ENCODE peak calls at places on chromosomes 2 and 18, in ten cellular contexts. G is activated CD4-positive, alpha-beta T cell treated with anti-CD3 and anti-CD28 coated beads, Interleukin-2, amount 50 U/mL, for 1 hour; L is T-helper 17 cell; Q is NCI-H460; M is astrocyte; H is lower lobe of right lung; I is stimulated activated CD8-positive, alpha-beta memory T cell treated with anti-CD3 and anti-CD28 coated beads, Interleukin-12 subunit alpha, Interleukin-12 subunit beta, amount 100 ng/mL, for 4 hours; N is T follicular helper cell; Y is A549; J is sciatic nerve. R is an unnamed sample.

GRCh38 chr2:240885980-240886565 is 9.9 kb downstream of the MAB21L4 start:
- DNase-seq in G (no peak), L (no peak), Q (no peak), M (no peak), H (peak; percentile 19), I (no peak), N (no peak), Y (no peak), J (no peak), R (no peak)

GRCh38 chr2:199932312-199932855 is 21.3 kb downstream of the C2orf69 start:
- DNase-seq in G (no peak), L (no peak), Q (no peak), M (peak; percentile 50), H (no peak), I (no peak), N (no peak), Y (no peak), J (no peak), R (no peak)

GRCh38 chr2:211216221-211216620 is 659.8 kb downstream of the CPS1 start:
- DNase-seq in G (no peak), L (no peak), Q (peak; percentile 7), M (no peak), H (no peak), I (no peak), N (no peak), Y (no peak), J (no peak), R (no peak)

GRCh38 chr2:99488587-99488998 is 1.2 kb downstream of the REV1 start:
- DNase-seq in G (no peak), L (no peak), Q (peak; percentile 12), M (peak; percentile 34), H (no peak), I (no peak), N (no peak), Y (no peak), J (no peak), R (no peak)

GRCh38 chr2:150495993-150496627 is 8.6 kb upstream of the RND3 start:
- DNase-seq in G (no peak), L (no peak), Q (peak; percentile 73), M (peak; percentile 98), H (no peak), I (no peak), N (no peak), Y (no peak), J (no peak), R (no peak)

GRCh38 chr18:54946149-54946581 is 13.1 kb downstream of the CCDC68 start:
- DNase-seq in G (no peak), L (no peak), Q (peak; percentile 89), M (peak; percentile 26), H (no peak), I (no peak), N (no peak), Y (no peak), J (no peak), R (no peak)

GRCh38 chr2:177897278-177897677 is 175.3 kb downstream of the PDE11A start:
- DNase-seq in G (no peak), L (no peak), Q (no peak), M (no peak), H (no peak), I (no peak), N (no peak), Y (no peak), J (no peak), R (no peak)

GRCh38 chr2:12688898-12689297 is 27.8 kb upstream of the TRIB2 start:
- DNase-seq in G (no peak), L (no peak), Q (no peak), M (no peak), H (no peak), I (no peak), N (no peak), Y (no peak), J (no peak), R (no peak)

GRCh38 chr2:132038179-132038882 is 123.4 kb downstream of the ANKRD30BL start:
- DNase-seq in G (no peak), L (no peak), Q (no peak), M (no peak), H (peak; percentile 23), I (no peak), N (no peak), Y (no peak), J (peak; percentile 52), R (no peak)

GRCh38 chr2:70960833-70961647 is 17.4 kb upstream of the ANKRD53 start:
- DNase-seq in G (no peak), L (no peak), Q (no peak), M (no peak), H (no peak), I (no peak), N (no peak), Y (no peak), J (peak; percentile 50), R (no peak)

GRCh38 chr2:20430035-20430434 is 16.8 kb upstream of the RHOB start:
- DNase-seq in G (no peak), L (no peak), Q (no peak), M (no peak), H (no peak), I (no peak), N (no peak), Y (no peak), J (no peak), R (no peak)

GRCh38 chr2:110219496-110220192 is 7.3 kb upstream of the MTLN start:
- DNase-seq in G (no peak), L (no peak), Q (no peak), M (peak; percentile 83), H (no peak), I (no peak), N (no peak), Y (no peak), J (no peak), R (no peak)

GRCh38 chr2:15645720-15646385 is 54.2 kb downstream of the DDX1 start:
- DNase-seq in G (no peak), L (no peak), Q (no peak), M (no peak), H (no peak), I (no peak), N (no peak), Y (no peak), J (no peak), R (no peak)

GRCh38 chr2:174120346-174120745 is 128.0 kb downstream of the OLA1 start:
- DNase-seq in G (no peak), L (no peak), Q (no peak), M (peak; percentile 32), H (no peak), I (no peak), N (no peak), Y (peak; percentile 7), J (no peak), R (no peak)

GRCh38 chr18:45687617-45688016 is 36.4 kb upstream of the SLC14A1 start:
- DNase-seq in G (peak; percentile 13), L (no peak), Q (no peak), M (no peak), H (no peak), I (peak; percentile 14), N (no peak), Y (no peak), J (no peak), R (no peak)

GRCh38 chr2:44553456-44553855 is 191.7 kb downstream of the CAMKMT start:
- DNase-seq in G (no peak), L (no peak), Q (peak; percentile 9), M (peak; percentile 69), H (no peak), I (no peak), N (no peak), Y (no peak), J (no peak), R (no peak)

GRCh38 chr2:9170458-9171130 is 36.0 kb upstream of the ASAP2 start:
- DNase-seq in G (no peak), L (no peak), Q (no peak), M (no peak), H (no peak), I (no peak), N (no peak), Y (no peak), J (no peak), R (no peak)

GRCh38 chr18:36786686-36787085 is 42.1 kb downstream of the TPGS2 start:
- DNase-seq in G (no peak), L (no peak), Q (peak; percentile 91), M (peak; percentile 81), H (peak; percentile 63), I (no peak), N (no peak), Y (no peak), J (peak; percentile 73), R (no peak)

GRCh38 chr18:67400502-67401117 is 115.9 kb downstream of the DSEL start:
- DNase-seq in G (no peak), L (no peak), Q (no peak), M (peak; percentile 53), H (no peak), I (no peak), N (no peak), Y (no peak), J (no peak), R (no peak)

GRCh38 chr2:223697921-223698645 is 95.9 kb upstream of the SCG2 start:
- DNase-seq in G (no peak), L (no peak), Q (no peak), M (peak; percentile 77), H (no peak), I (no peak), N (no peak), Y (no peak), J (no peak), R (no peak)

GRCh38 chr2:201882353-201883095 is 76.2 kb downstream of the CDK15 start:
- DNase-seq in G (no peak), L (no peak), Q (no peak), M (peak; percentile 63), H (no peak), I (no peak), N (no peak), Y (no peak), J (no peak), R (no peak)

GRCh38 chr2:180707867-180708205 is 272.6 kb upstream of the UBE2E3 start:
- DNase-seq in G (no peak), L (no peak), Q (no peak), M (peak; percentile 79), H (no peak), I (no peak), N (no peak), Y (peak; percentile 17), J (no peak), R (no peak)

GRCh38 chr2:168165985-168166901 is 81.2 kb downstream of the STK39 start:
- DNase-seq in G (no peak), L (no peak), Q (no peak), M (no peak), H (no peak), I (no peak), N (no peak), Y (no peak), J (no peak), R (no peak)

GRCh38 chr2:65545818-65546217 is 113.4 kb upstream of the SPRED2 start:
- DNase-seq in G (no peak), L (no peak), Q (no peak), M (peak; percentile 37), H (no peak), I (no peak), N (no peak), Y (no peak), J (no peak), R (no peak)

GRCh38 chr2:26605969-26606846 is 35.0 kb downstream of the CIB4 start:
- DNase-seq in G (no peak), L (no peak), Q (no peak), M (no peak), H (no peak), I (no peak), N (no peak), Y (no peak), J (no peak), R (no peak)

GRCh38 chr2:19250906-19251305 is 107.5 kb downstream of the OSR1 start:
- DNase-seq in G (no peak), L (no peak), Q (no peak), M (peak; percentile 33), H (no peak), I (no peak), N (no peak), Y (no peak), J (no peak), R (no peak)

GRCh38 chr2:175373001-175373727 is 191.7 kb upstream of the ATP5MC3 start:
- DNase-seq in G (no peak), L (no peak), Q (no peak), M (peak; percentile 62), H (no peak), I (no peak), N (no peak), Y (no peak), J (no peak), R (no peak)

GRCh38 chr18:9348079-9348671 is 13.6 kb downstream of the TWSG1 start:
- DNase-seq in G (no peak), L (no peak), Q (no peak), M (peak; percentile 76), H (no peak), I (no peak), N (no peak), Y (no peak), J (no peak), R (no peak)